ENCODE peak calls at places on chromosomes 1 and 21, in nine cellular contexts. Q is H9; C is effector memory CD4-positive, alpha-beta T cell; H is tibial artery; B is CD4-positive, CD25-positive, alpha-beta regulatory T cell; N is cardiac muscle cell; E is spleen; L is MM.1S; S is PC-3. J is an unnamed sample. For H3K4me1, the result is how much of the 10 kb centered on the place peaks cover.

GRCh38 chr1:213070399-213070798 is 19.4 kb downstream of the RPS6KC1 start:
- DNase-seq in N (peak), H (no peak), E (no peak), Q (no peak), C (peak), S (peak), L (peak), B (peak), J (no peak)

GRCh38 chr1:63626222-63626621 is 33.0 kb downstream of the PGM1 start:
- DNase-seq in E (no peak), C (no peak), B (no peak), H (no peak), L (no peak), Q (no peak), N (peak), S (no peak), J (no peak)

GRCh38 chr1:165129568-165130164 is 226.8 kb downstream of the LMX1A start:
- DNase-seq in H (peak), S (peak), B (peak), Q (peak), L (peak), N (peak), C (no peak), E (no peak), J (no peak)

GRCh38 chr1:56081151-56081550 is 498.2 kb downstream of the PLPP3 start:
- DNase-seq in Q (no peak), C (no peak), N (peak), L (no peak), H (peak), E (no peak), S (no peak), B (no peak), J (peak)

GRCh38 chr1:234680331-234680904 is 70.4 kb upstream of the IRF2BP2 start:
- DNase-seq in B (no peak), E (no peak), L (no peak), H (no peak), Q (no peak), S (no peak), C (no peak), N (no peak), J (no peak)

GRCh38 chr1:44217809-44218410 is 4.6 kb downstream of the DMAP1 start:
- DNase-seq in Q (peak), E (peak), H (peak), B (peak), S (peak), N (peak), C (peak), L (peak), J (peak)

GRCh38 chr1:248375446-248375845 is at the start of gene OR2T6:
- DNase-seq in Q (no peak), B (no peak), S (no peak), E (no peak), L (no peak), C (no peak), N (no peak), H (no peak), J (no peak)

GRCh38 chr1:210272666-210273065 is 40.1 kb downstream of the SERTAD4 start:
- DNase-seq in L (no peak), S (no peak), H (no peak), N (no peak), E (no peak), C (no peak), B (no peak), Q (peak), J (no peak)

GRCh38 chr1:206066479-206067171 is 13.7 kb downstream of the RHEX start:
- DNase-seq in L (peak), S (no peak), C (no peak), N (no peak), E (no peak), Q (no peak), H (no peak), B (peak), J (no peak)

GRCh38 chr1:229117664-229118300 is 153.1 kb upstream of the RAB4A start:
- DNase-seq in H (peak), S (peak), C (no peak), E (no peak), L (no peak), Q (no peak), N (peak), B (no peak), J (peak)

GRCh38 chr1:226979517-226980121 is 39.5 kb downstream of the COQ8A start:
- DNase-seq in L (no peak), S (no peak), E (peak), Q (no peak), N (no peak), H (no peak), C (no peak), B (no peak), J (peak)

GRCh38 chr1:18890704-18891103 is 11.7 kb downstream of the ALDH4A1 start:
- DNase-seq in S (no peak), N (peak), C (no peak), E (no peak), B (no peak), H (peak), L (no peak), Q (no peak), J (no peak)

GRCh38 chr1:38586993-38587646 is 272.5 kb downstream of the RRAGC start:
- DNase-seq in C (peak), H (no peak), B (peak), L (peak), E (peak), N (peak), S (peak), Q (peak), J (peak)

GRCh38 chr1:178689769-178690168 is 35.3 kb upstream of the RALGPS2 start:
- DNase-seq in C (no peak), S (no peak), Q (no peak), B (no peak), H (no peak), N (no peak), E (no peak), L (no peak), J (no peak)

GRCh38 chr1:201493757-201494617 is 12.9 kb downstream of the CSRP1 start:
- DNase-seq in Q (no peak), C (no peak), L (no peak), N (peak), S (no peak), H (no peak), E (peak), B (no peak), J (peak)

GRCh38 chr1:34858901-34859441 is 578 bp downstream of the SMIM12 start:
- DNase-seq in E (peak), Q (no peak), N (peak), H (peak), L (peak), S (peak), B (peak), C (peak), J (no peak)

GRCh38 chr1:223016381-223016780 is 126.7 kb downstream of the TLR5 start:
- DNase-seq in N (no peak), Q (no peak), L (no peak), C (no peak), H (no peak), S (no peak), E (no peak), B (no peak), J (no peak)

GRCh38 chr1:43743206-43743605 is 35.9 kb downstream of the ST3GAL3 start:
- DNase-seq in S (no peak), E (no peak), H (no peak), C (no peak), L (no peak), N (no peak), Q (no peak), B (no peak), J (no peak)

GRCh38 chr1:106022312-106022902 is 1034.1 kb upstream of the PRMT6 start:
- DNase-seq in L (no peak), S (peak), C (no peak), N (peak), Q (no peak), B (no peak), H (no peak), E (no peak), J (no peak)

GRCh38 chr1:230144010-230144614 is 77.1 kb downstream of the GALNT2 start:
- DNase-seq in H (no peak), S (no peak), L (no peak), E (peak), B (no peak), Q (no peak), N (no peak), C (no peak), J (no peak)

GRCh38 chr1:84156210-84156621 is 12.1 kb downstream of the PRKACB start:
- DNase-seq in H (no peak), E (no peak), N (peak), B (no peak), Q (no peak), S (peak), C (no peak), L (no peak), J (no peak)

GRCh38 chr1:236167154-236167553 is 24.8 kb downstream of the GPR137B start:
- DNase-seq in H (no peak), S (no peak), E (no peak), L (no peak), Q (no peak), B (no peak), C (no peak), N (no peak), J (no peak)

GRCh38 chr1:2628933-2629626 is 3.7 kb downstream of the MMEL1 start:
- DNase-seq in N (no peak), C (no peak), Q (no peak), L (no peak), E (peak), B (no peak), S (no peak), H (no peak), J (no peak)

GRCh38 chr1:172946814-172947507 is 103.8 kb downstream of the TNFSF18 start:
- DNase-seq in E (no peak), H (no peak), S (peak), N (no peak), L (no peak), Q (no peak), B (peak), C (no peak), J (no peak)

GRCh38 chr1:26900001-26900814 is at the start of gene GPATCH3:
- DNase-seq in E (peak), C (peak), Q (peak), L (peak), H (peak), N (peak), B (peak), S (peak), J (peak)

GRCh38 chr21:16372546-16372945 is 642.8 kb downstream of the USP25 start:
- DNase-seq in S (no peak), L (no peak), N (no peak), H (no peak), B (no peak), Q (no peak), C (no peak), E (no peak), J (no peak)

GRCh38 chr1:115456441-115456961 is 118.5 kb upstream of the NGF start:
- DNase-seq in N (no peak), E (no peak), L (no peak), S (peak), Q (no peak), C (no peak), H (no peak), B (no peak), J (no peak)

GRCh38 chr1:203610061-203610460 is 16.6 kb upstream of the ATP2B4 start:
- DNase-seq in N (no peak), C (no peak), H (no peak), Q (no peak), B (no peak), S (no peak), E (no peak), L (no peak), J (no peak)
- H3K4me1 ChIP-seq in N (under half), C (under half), H (under half), Q (under half), B (half or more), S (under half), E (under half), L (under half), J (under half)

DNA sequence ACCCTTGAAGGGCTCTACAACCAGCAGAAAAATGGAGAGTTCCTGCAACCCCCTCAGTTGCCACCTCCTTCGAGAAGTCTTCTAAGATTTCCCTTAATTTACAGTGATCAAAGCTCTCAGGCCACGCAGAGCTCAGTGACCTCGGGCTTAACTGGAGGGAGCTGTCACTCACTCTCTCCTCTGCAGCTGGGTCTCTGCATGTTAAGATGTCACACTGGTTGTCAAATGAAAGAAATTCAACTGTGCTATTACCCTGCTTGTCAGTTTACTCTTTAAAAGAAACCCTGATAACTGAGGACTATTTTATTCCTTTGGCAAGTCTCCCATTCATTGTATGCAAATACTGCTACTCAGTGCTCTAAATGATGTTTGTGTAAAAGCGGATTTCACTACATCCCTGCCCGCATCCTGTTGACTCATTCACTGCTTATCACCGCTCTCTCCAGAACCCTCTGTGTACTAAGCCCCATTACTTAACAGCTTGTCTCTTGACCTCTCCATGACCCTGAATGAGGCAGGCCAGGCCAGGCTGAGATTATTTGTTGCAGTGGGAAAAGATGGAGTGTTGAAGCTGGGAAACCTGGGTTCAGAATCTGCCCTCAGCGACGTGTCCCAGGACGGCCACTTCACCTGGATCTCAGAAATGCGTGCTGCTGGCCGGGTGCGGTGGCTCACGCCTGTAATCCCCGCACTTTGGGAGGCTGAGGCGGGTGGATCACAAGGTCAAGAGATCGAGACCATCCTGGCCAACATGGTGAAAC is 13.7 kb downstream of the DHRS3 start:
- DNase-seq in B (peak), C (peak), H (peak), E (no peak), L (no peak), Q (no peak), N (peak), S (peak), J (no peak)
- H3K4me1 ChIP-seq in B (under half), C (under half), H (half or more), E (under half), L (under half), Q (under half), N (under half), S (under half), J (half or more)

DNA sequence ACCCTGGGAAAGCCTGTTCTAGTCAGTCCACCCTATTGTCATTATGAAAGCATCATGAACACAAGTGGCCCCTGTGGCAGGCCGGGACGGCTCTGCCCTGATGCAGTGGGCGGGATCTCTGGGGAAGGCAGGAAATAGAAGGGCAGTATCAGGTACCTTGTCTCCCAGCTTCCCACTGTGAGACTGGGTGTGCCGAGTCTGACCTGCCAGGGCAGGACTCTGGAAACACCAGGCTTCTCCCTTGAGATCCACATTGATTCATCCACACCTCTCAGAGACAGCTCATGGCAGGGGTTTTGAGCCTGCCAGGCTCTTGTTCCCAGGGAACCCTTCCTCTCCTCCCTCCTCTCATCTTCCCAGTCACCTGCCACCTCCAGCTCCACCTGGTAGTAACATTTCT is 24.5 kb upstream of the GNPAT start:
- DNase-seq in L (no peak), N (no peak), Q (no peak), S (no peak), C (no peak), H (no peak), E (peak), B (no peak), J (no peak)
- H3K4me1 ChIP-seq in L (under half), N (under half), Q (under half), S (under half), C (under half), H (under half), E (under half), B (under half), J (under half)

GRCh38 chr1:232556336-232556735 is 73.6 kb downstream of the SIPA1L2 start:
- DNase-seq in B (no peak), L (no peak), C (no peak), N (no peak), Q (no peak), H (no peak), E (no peak), S (no peak), J (no peak)

GRCh38 chr1:232557096-232557495 is 72.8 kb downstream of the SIPA1L2 start:
- DNase-seq in H (no peak), S (no peak), N (no peak), Q (no peak), B (no peak), E (no peak), L (no peak), C (no peak), J (no peak)

GRCh38 chr1:232555581-232556189 is 74.2 kb downstream of the SIPA1L2 start:
- DNase-seq in C (no peak), E (no peak), Q (no peak), S (no peak), N (no peak), H (no peak), L (no peak), B (no peak), J (no peak)

GRCh38 chr1:232558974-232559373 is 71.0 kb downstream of the SIPA1L2 start:
- DNase-seq in H (no peak), C (no peak), S (no peak), N (no peak), E (no peak), L (no peak), Q (no peak), B (no peak), J (no peak)

DNA sequence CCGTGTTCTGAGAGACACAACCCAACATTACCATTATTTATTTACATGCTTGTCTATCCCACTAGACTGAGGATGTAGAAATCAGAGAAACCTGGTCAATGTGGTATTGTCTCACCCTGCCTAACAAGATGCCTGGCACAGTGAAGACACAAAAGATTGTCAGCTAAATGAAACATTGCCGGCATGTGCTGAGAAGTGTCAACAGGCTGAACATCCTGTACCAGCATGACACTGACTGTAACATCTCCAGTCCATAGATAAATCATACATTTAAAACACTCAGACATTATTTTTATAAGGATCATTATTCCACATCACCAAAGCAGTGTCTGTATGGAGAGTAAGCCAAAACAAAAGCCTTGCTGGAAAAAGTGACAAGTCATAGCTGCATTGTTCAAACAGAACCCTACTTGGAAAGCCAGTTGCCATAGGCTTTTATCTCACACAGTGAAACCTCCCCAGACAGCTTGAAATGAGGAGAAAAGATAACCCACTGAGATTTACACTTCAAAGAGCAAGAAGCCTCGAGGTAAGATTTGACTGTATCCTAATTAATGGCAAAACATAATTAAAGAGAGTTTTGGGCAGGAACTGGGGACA is 72.2 kb downstream of the SIPA1L2 start:
- DNase-seq in C (no peak), N (no peak), L (no peak), Q (no peak), H (no peak), E (no peak), S (no peak), B (no peak), J (no peak)
- H3K4me1 ChIP-seq in C (under half), N (half or more), L (under half), Q (under half), H (under half), E (under half), S (under half), B (under half), J (under half)

J was measured in sigmoid colon.